ENCODE peak calls at places on chromosomes 13 and 19, in ten cellular contexts. W is GM23338, H is sigmoid colon, V is breast epithelium, O is H1, Y is stomach, L is HL-60, K is transverse colon, M is esophagus muscularis mucosa, S is HCT116. G is an unnamed sample.

GRCh38 chr19:6720369-6721112 is at the start of gene C3:
- DNase-seq in W (no peak), H (peak; percentile 92), V (no peak), O (no peak), Y (peak; percentile 32), L (no peak), K (no peak), M (peak; percentile 93), S (no peak), G (no peak)

GRCh38 chr13:46100191-46100877 is 4.5 kb downstream of the CPB2 start:
- DNase-seq in W (no peak), H (no peak), V (no peak), O (no peak), Y (no peak), L (no peak), K (no peak), M (no peak), S (no peak), G (no peak)

GRCh38 chr13:94481966-94482365 is 2.5 kb upstream of the DCT start:
- DNase-seq in W (no peak), H (no peak), V (no peak), O (no peak), Y (no peak), L (peak; percentile 21), K (no peak), M (no peak), S (no peak), G (no peak)

GRCh38 chr13:87671824-87672603 is 843 bp downstream of the SLITRK5 start:
- DNase-seq in W (peak; percentile 58), H (no peak), V (no peak), O (peak; percentile 73), Y (no peak), L (no peak), K (peak; percentile 7), M (peak; percentile 87), S (no peak), G (no peak)

GRCh38 chr13:38713046-38713445 is 26.2 kb downstream of the FREM2 start:
- DNase-seq in W (no peak), H (no peak), V (no peak), O (no peak), Y (no peak), L (no peak), K (no peak), M (no peak), S (no peak), G (no peak)

GRCh38 chr13:110298566-110299321 is 8.2 kb downstream of the COL4A1 start:
- DNase-seq in W (peak; percentile 65), H (peak; percentile 81), V (no peak), O (peak; percentile 57), Y (no peak), L (no peak), K (no peak), M (no peak), S (no peak), G (no peak)

GRCh38 chr13:113145496-113145895 is 13.0 kb upstream of the PROZ start:
- DNase-seq in W (no peak), H (no peak), V (no peak), O (no peak), Y (no peak), L (no peak), K (no peak), M (no peak), S (no peak), G (no peak)

GRCh38 chr19:48683349-48683748 is 10.5 kb upstream of the NTN5 start:
- DNase-seq in W (no peak), H (no peak), V (no peak), O (no peak), Y (no peak), L (no peak), K (no peak), M (no peak), S (no peak), G (no peak)

GRCh38 chr19:51887522-51888498 is at the start of gene ZNF577:
- DNase-seq in W (peak; percentile 98), H (peak; percentile 94), V (peak; percentile 87), O (peak; percentile 82), Y (peak; percentile 86), L (peak; percentile 97), K (peak; percentile 92), M (peak; percentile 93), S (no peak), G (peak; percentile 92)

GRCh38 chr19:2290441-2291184 is 8.6 kb upstream of the PEAK3 start:
- DNase-seq in W (peak; percentile 65), H (no peak), V (no peak), O (peak; percentile 79), Y (no peak), L (no peak), K (peak; percentile 37), M (no peak), S (no peak), G (no peak)

GRCh38 chr19:58559275-58560006 is 1.0 kb upstream of the UBE2M start:
- DNase-seq in W (peak; percentile 96), H (peak; percentile 97), V (peak; percentile 92), O (peak; percentile 90), Y (peak; percentile 88), L (peak; percentile 97), K (peak; percentile 92), M (peak; percentile 98), S (peak; percentile 90), G (peak; percentile 96)

GRCh38 chr13:100230813-100231575 is 142.1 kb downstream of the PCCA start:
- DNase-seq in W (no peak), H (no peak), V (no peak), O (no peak), Y (no peak), L (no peak), K (no peak), M (no peak), S (no peak), G (no peak)

GRCh38 chr13:113816925-113817859 is 46.7 kb downstream of the GAS6 start:
- DNase-seq in W (peak; percentile 87), H (peak; percentile 95), V (peak; percentile 88), O (peak; percentile 94), Y (peak; percentile 97), L (no peak), K (peak; percentile 94), M (peak; percentile 97), S (peak; percentile 79), G (peak; percentile 96)

GRCh38 chr13:59266478-59267063 is 897.2 kb downstream of the DIAPH3 start:
- DNase-seq in W (no peak), H (no peak), V (no peak), O (no peak), Y (no peak), L (no peak), K (no peak), M (no peak), S (no peak), G (no peak)

GRCh38 chr13:31242935-31243334 is 43.2 kb downstream of the B3GLCT start:
- DNase-seq in W (no peak), H (no peak), V (no peak), O (no peak), Y (no peak), L (no peak), K (no peak), M (no peak), S (no peak), G (no peak)

DNA sequence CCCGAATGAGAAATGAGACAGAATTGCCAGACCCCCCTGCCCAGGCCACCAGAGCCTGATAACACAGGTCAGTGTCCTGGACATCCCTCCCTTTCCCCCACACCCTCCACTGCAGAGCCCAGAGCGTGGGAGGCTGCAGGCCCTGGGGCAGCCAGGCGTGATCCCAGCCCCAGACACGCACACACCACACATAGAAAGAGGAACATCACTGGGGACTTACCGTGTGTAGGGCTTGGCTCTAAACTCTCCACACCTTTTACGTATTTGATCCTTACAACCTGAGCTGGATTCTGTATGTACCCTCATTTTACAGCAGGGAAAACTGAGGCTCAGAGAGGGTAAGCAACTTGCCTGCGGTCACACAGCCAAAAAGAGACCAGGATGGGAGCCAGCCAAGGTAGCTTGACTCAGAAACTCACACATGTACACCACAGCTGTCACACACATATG is 334 bp upstream of the ANGPTL6 start:
- DNase-seq in W (no peak), H (no peak), V (no peak), O (no peak), Y (no peak), L (no peak), K (no peak), M (no peak), S (no peak), G (no peak)
- TF ChIP-seq POLR2AphosphoS5 in W (no peak), H (no peak), V (no peak), O (no peak), Y (no peak), L (peak; percentile 64), K (no peak), M (no peak), S (no peak), G (no peak)

GRCh38 chr13:51057001-51057400 is 54.1 kb downstream of the C13orf42 start:
- DNase-seq in W (no peak), H (no peak), V (no peak), O (no peak), Y (no peak), L (no peak), K (no peak), M (no peak), S (no peak), G (no peak)
- H3K27ac ChIP-seq in W (no peak overlapping the region), H (no peak overlapping the region), V (no peak overlapping the region), O (no peak overlapping the region), Y (no peak overlapping the region), L (no peak overlapping the region), K (no peak overlapping the region), M (no peak overlapping the region), S (no peak overlapping the region), G (no peak overlapping the region)

GRCh38 chr13:98856983-98857382 is 104.5 kb upstream of the SLC15A1 start:
- DNase-seq in W (no peak), H (no peak), V (no peak), O (no peak), Y (peak; percentile 55), L (no peak), K (peak; percentile 62), M (no peak), S (no peak), G (no peak)
- TF ChIP-seq POLR2AphosphoS5 in W (no peak), H (no peak), V (no peak), O (no peak), Y (peak; percentile 25), L (no peak), K (no peak), M (no peak), S (no peak), G (no peak)

GRCh38 chr19:32364040-32364439 is 18.6 kb downstream of the ZNF507 start:
- DNase-seq in W (no peak), H (no peak), V (no peak), O (no peak), Y (no peak), L (no peak), K (no peak), M (no peak), S (no peak), G (no peak)

GRCh38 chr19:32363175-32363574 is 17.8 kb downstream of the ZNF507 start:
- DNase-seq in W (no peak), H (no peak), V (no peak), O (no peak), Y (no peak), L (no peak), K (no peak), M (no peak), S (no peak), G (no peak)

GRCh38 chr19:32361574-32362317 is 16.3 kb downstream of the ZNF507 start:
- DNase-seq in W (no peak), H (no peak), V (no peak), O (no peak), Y (no peak), L (no peak), K (no peak), M (no peak), S (no peak), G (no peak)

GRCh38 chr19:32363632-32364031 is 18.2 kb downstream of the ZNF507 start:
- DNase-seq in W (no peak), H (no peak), V (no peak), O (no peak), Y (no peak), L (no peak), K (no peak), M (no peak), S (no peak), G (no peak)

GRCh38 chr19:32362318-32362691 is 16.9 kb downstream of the ZNF507 start:
- DNase-seq in W (no peak), H (no peak), V (no peak), O (no peak), Y (no peak), L (no peak), K (no peak), M (no peak), S (no peak), G (no peak)
- H3K27ac ChIP-seq in W (no peak overlapping the region), H (no peak overlapping the region), V (peak overlapping the region; percentile 95), O (no peak overlapping the region), Y (peak overlapping the region; percentile 75), L (no peak overlapping the region), K (no peak overlapping the region), M (no peak overlapping the region), S (no peak overlapping the region), G (no peak overlapping the region)

G was measured in suprapubic skin.